ENCODE peak calls at places on chromosomes 4 and X, in nine cellular contexts. S is effector memory CD4-positive, alpha-beta T cell; Q is posterior vena cava; O is activated naive CD4-positive, alpha-beta T cell treated with anti-CD3 and anti-CD28 coated beads for 36 hours; E is IMR-90; A is psoas muscle; F is lower leg skin; P is activated CD4-positive, alpha-beta T cell treated with anti-CD3 and anti-CD28 coated beads, Interleukin-2, amount 50 U/mL, for 1 hour; K is activated CD8-positive, alpha-beta memory T cell treated with anti-CD3 and anti-CD28 coated beads for 4 hours. M is an unnamed sample.

GRCh38 chrX:74465424-74465823 is 44.1 kb downstream of the SLC16A2 start:
- DNase-seq in O (no peak), E (peak), S (no peak), K (no peak), F (no peak), A (no peak), Q (no peak), P (no peak), M (peak)

GRCh38 chrX:138026211-138026610 is 460.3 kb downstream of the ZIC3 start:
- DNase-seq in E (no peak), A (no peak), S (no peak), K (no peak), F (no peak), Q (no peak), O (no peak), P (no peak), M (no peak)

GRCh38 chrX:56564182-56564885 is 907 bp downstream of the UBQLN2 start:
- DNase-seq in Q (peak), S (peak), K (no peak), F (peak), P (peak), A (peak), E (peak), O (peak), M (peak)

GRCh38 chr4:26239796-26240195 is 81.0 kb upstream of the RBPJ start:
- DNase-seq in Q (no peak), S (no peak), E (no peak), K (no peak), A (no peak), F (no peak), P (no peak), O (no peak), M (no peak)

GRCh38 chrX:84188320-84188834 is 378 bp upstream of the RPS6KA6 start:
- DNase-seq in K (no peak), O (no peak), Q (no peak), E (peak), P (no peak), S (no peak), F (no peak), A (peak), M (peak)

GRCh38 chr4:38308728-38309315 is 348.6 kb downstream of the PTTG2 start:
- DNase-seq in Q (no peak), P (no peak), O (no peak), S (no peak), K (no peak), F (no peak), E (peak), A (no peak), M (peak)

GRCh38 chr4:14180983-14181601 is 553.6 kb upstream of the BOD1L1 start:
- DNase-seq in F (no peak), E (peak), K (no peak), A (no peak), O (no peak), Q (no peak), S (no peak), P (no peak), M (peak)

GRCh38 chrX:149472620-149473019 is 32.5 kb downstream of the IDS start:
- DNase-seq in O (no peak), E (no peak), P (no peak), S (no peak), K (no peak), A (no peak), F (no peak), Q (no peak), M (no peak)

GRCh38 chrX:154308108-154308946 is 12.7 kb downstream of the TKTL1 start:
- DNase-seq in K (peak), S (peak), P (peak), E (peak), Q (no peak), A (peak), F (peak), O (peak), M (no peak)

GRCh38 chr4:76590847-76591281 is 155.8 kb downstream of the SHROOM3 start:
- DNase-seq in F (no peak), Q (no peak), K (no peak), P (no peak), A (no peak), S (no peak), O (no peak), E (peak), M (peak)

GRCh38 chr4:102219143-102219542 is 126.1 kb downstream of the SLC39A8 start:
- DNase-seq in A (no peak), P (no peak), K (no peak), S (no peak), E (no peak), Q (no peak), F (no peak), O (no peak), M (no peak)

GRCh38 chr4:122894802-122895201 is 27.6 kb downstream of the NUDT6 start:
- DNase-seq in E (no peak), K (no peak), Q (no peak), F (no peak), A (no peak), O (no peak), S (no peak), P (no peak), M (no peak)

GRCh38 chr4:86630629-86631028 is 36.5 kb downstream of the PTPN13 start:
- DNase-seq in F (no peak), E (no peak), S (no peak), O (no peak), P (no peak), Q (no peak), K (no peak), A (no peak), M (no peak)

GRCh38 chr4:39134674-39135073 is 47.7 kb upstream of the WDR19 start:
- DNase-seq in F (no peak), Q (no peak), O (no peak), S (no peak), K (no peak), A (no peak), E (peak), P (no peak), M (no peak)

GRCh38 chr4:69970071-69970470 is 4.5 kb upstream of the CSN2 start:
- DNase-seq in K (no peak), O (no peak), F (no peak), Q (no peak), A (no peak), S (no peak), P (no peak), E (no peak), M (no peak)

M was measured in HCEC 1CT.